ENCODE peak calls at places on chromosomes 5 and 9, in five cellular contexts. W is astrocyte of the hippocampus, M is renal cortical epithelial cell, G is dorsolateral prefrontal cortex, O is T follicular helper cell. E is an unnamed sample.

GRCh38 chr5:10453564-10453963 is 11.9 kb downstream of the ROPN1L start:
- DNase-seq in W (peak), M (peak), G (no peak), O (no peak), E (no peak)

GRCh38 chr5:147481376-147481775 is 28.5 kb downstream of the DPYSL3 start:
- DNase-seq in W (peak), M (no peak), G (no peak), O (no peak), E (no peak)

GRCh38 chr5:150122158-150122510 is 33.5 kb downstream of the PDGFRB start:
- DNase-seq in W (no peak), M (no peak), G (peak), O (no peak), E (peak)

GRCh38 chr5:169195601-169196000 is 105.3 kb downstream of the SLIT3 start:
- DNase-seq in W (peak), M (no peak), G (no peak), O (no peak), E (no peak)

GRCh38 chr9:85511746-85512145 is 230.0 kb downstream of the AGTPBP1 start:
- DNase-seq in W (no peak), M (no peak), G (no peak), O (no peak), E (no peak)

GRCh38 chr9:104772707-104773106 is 8.8 kb downstream of the NIPSNAP3B start:
- DNase-seq in W (no peak), M (no peak), G (no peak), O (no peak), E (no peak)

GRCh38 chr9:21919377-21920362 is 74.5 kb downstream of the CDKN2A start:
- DNase-seq in W (peak), M (peak), G (no peak), O (peak), E (no peak)

GRCh38 chr9:1707291-1707690 is 307.9 kb upstream of the SMARCA2 start:
- DNase-seq in W (peak), M (peak), G (no peak), O (no peak), E (no peak)

GRCh38 chr5:133952729-133953567 is 15.5 kb downstream of the C5orf15 start:
- DNase-seq in W (peak), M (peak), G (no peak), O (no peak), E (no peak)

GRCh38 chr5:63923914-63924313 is 38.3 kb downstream of the HTR1A start:
- DNase-seq in W (peak), M (peak), G (no peak), O (no peak), E (no peak)

GRCh38 chr5:101390317-101390908 is 487.3 kb upstream of the ST8SIA4 start:
- DNase-seq in W (peak), M (peak), G (no peak), O (no peak), E (no peak)

GRCh38 chr5:69078921-69079537 is 14.8 kb upstream of the SLC30A5 start:
- DNase-seq in W (no peak), M (peak), G (no peak), O (no peak), E (no peak)

GRCh38 chr5:73103885-73104284 is 16.5 kb upstream of the TMEM171 start:
- DNase-seq in W (no peak), M (no peak), G (no peak), O (no peak), E (no peak)

GRCh38 chr9:5230554-5230953 is 665 bp upstream of the INSL4 start:
- DNase-seq in W (no peak), M (no peak), G (no peak), O (no peak), E (no peak)